ENCODE peak calls at places on chromosomes 7 and 10, in four cellular contexts. Z is Panc1, W is HL-60, Y is K562. P is an unnamed sample.

GRCh38 chr7:55031075-55031474 is 12.3 kb downstream of the EGFR start:
- DNase-seq in Z (no peak), W (no peak), Y (no peak), P (no peak)

GRCh38 chr10:114031113-114031512 is 12.6 kb upstream of the ADRB1 start:
- DNase-seq in Z (no peak), W (no peak), Y (no peak), P (no peak)

GRCh38 chr7:51014811-51015210 is 232.1 kb upstream of the GRB10 start:
- DNase-seq in Z (no peak), W (no peak), Y (no peak), P (no peak)

GRCh38 chr10:90571876-90572275 is 286.0 kb downstream of the HTR7 start:
- DNase-seq in Z (no peak), W (no peak), Y (no peak), P (no peak)

GRCh38 chr7:135539629-135540028 is 18.1 kb upstream of the NUP205 start:
- DNase-seq in Z (no peak), W (no peak), Y (no peak), P (no peak)

GRCh38 chr7:107854454-107854853 is 36.5 kb upstream of the DLD start:
- DNase-seq in Z (no peak), W (no peak), Y (no peak), P (no peak)

GRCh38 chr10:114684822-114685209 is 26.7 kb upstream of the ABLIM1 start:
- DNase-seq in Z (no peak), W (no peak), Y (no peak), P (no peak)

GRCh38 chr7:158740013-158740656 is 35.5 kb upstream of the NCAPG2 start:
- DNase-seq in Z (no peak), W (peak), Y (peak), P (no peak)

GRCh38 chr7:28125381-28126046 is 55.1 kb downstream of the JAZF1 start:
- DNase-seq in Z (no peak), W (no peak), Y (no peak), P (no peak)

GRCh38 chr10:50395279-50395678 is 144.0 kb upstream of the ASAH2 start:
- DNase-seq in Z (no peak), W (peak), Y (no peak), P (no peak)

DNA sequence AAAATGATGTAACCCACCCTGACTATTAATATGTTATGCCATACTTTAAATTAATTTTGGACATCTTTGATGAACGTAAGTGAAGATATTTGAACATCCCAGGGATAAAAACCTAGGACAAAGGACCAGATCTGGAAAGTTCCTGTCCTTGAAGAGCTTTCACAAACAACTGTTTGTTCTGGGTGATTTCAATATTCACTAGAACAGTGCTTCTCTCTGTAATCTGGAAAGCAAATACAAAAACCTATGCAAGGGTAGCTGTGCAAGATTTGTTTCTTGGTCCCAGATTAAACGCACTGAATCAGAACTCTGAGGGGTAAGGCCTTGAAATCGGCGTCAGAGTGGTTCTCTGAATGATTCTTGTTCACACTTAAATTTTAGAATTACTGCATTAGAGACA is 69.5 kb upstream of the CSTF2T start:
- DNase-seq in Z (no peak), W (no peak), Y (no peak), P (no peak)
- TF ChIP-seq REST in Z (no peak), W (no peak), Y (no peak), P (no peak)

DNA sequence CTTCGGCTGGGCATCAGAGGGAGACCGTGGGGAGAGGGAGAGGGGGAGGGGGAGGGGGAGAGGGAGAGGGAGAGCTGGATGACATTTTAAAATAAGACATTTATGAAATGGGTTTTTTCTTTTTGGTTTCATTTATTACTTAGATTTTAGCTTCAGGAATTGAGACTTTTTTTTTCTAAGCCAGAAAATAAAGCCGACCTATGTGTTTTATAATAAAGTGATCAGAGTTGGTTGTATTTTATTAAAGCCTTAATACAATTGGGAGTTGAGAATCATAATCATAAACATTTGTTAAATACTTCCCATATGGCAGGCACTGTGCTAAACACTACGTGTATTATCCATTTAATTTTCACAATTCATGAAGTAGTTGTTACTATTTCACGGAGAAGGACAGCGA is 70.2 kb downstream of the INPP5F start:
- DNase-seq in Z (no peak), W (no peak), Y (no peak), P (no peak)
- TF ChIP-seq REST in Z (no peak), W (no peak), Y (no peak), P (no peak)

GRCh38 chr10:102919237-102919959 is 1.3 kb downstream of the CNNM2 start:
- DNase-seq in Z (no peak), W (no peak), Y (no peak), P (no peak)

GRCh38 chr10:102917314-102917961 is 656 bp upstream of the CNNM2 start:
- DNase-seq in Z (peak), W (peak), Y (peak), P (peak)

GRCh38 chr10:102918817-102919236 is 733 bp downstream of the CNNM2 start:
- DNase-seq in Z (no peak), W (no peak), Y (peak), P (no peak)

GRCh38 chr10:102919992-102920736 is 2.1 kb downstream of the CNNM2 start:
- DNase-seq in Z (no peak), W (no peak), Y (no peak), P (no peak)

GRCh38 chr10:102917962-102918816 is at the start of gene CNNM2:
- DNase-seq in Z (peak), W (peak), Y (peak), P (peak)
- TF ChIP-seq REST in Z (no peak), W (peak), Y (peak), P (no peak)

GRCh38 chr10:110065269-110065668 is 57.5 kb downstream of the ADD3 start:
- DNase-seq in Z (no peak), W (no peak), Y (no peak), P (no peak)
- TF ChIP-seq REST in Z (no peak), W (no peak), Y (no peak), P (no peak)

DNA sequence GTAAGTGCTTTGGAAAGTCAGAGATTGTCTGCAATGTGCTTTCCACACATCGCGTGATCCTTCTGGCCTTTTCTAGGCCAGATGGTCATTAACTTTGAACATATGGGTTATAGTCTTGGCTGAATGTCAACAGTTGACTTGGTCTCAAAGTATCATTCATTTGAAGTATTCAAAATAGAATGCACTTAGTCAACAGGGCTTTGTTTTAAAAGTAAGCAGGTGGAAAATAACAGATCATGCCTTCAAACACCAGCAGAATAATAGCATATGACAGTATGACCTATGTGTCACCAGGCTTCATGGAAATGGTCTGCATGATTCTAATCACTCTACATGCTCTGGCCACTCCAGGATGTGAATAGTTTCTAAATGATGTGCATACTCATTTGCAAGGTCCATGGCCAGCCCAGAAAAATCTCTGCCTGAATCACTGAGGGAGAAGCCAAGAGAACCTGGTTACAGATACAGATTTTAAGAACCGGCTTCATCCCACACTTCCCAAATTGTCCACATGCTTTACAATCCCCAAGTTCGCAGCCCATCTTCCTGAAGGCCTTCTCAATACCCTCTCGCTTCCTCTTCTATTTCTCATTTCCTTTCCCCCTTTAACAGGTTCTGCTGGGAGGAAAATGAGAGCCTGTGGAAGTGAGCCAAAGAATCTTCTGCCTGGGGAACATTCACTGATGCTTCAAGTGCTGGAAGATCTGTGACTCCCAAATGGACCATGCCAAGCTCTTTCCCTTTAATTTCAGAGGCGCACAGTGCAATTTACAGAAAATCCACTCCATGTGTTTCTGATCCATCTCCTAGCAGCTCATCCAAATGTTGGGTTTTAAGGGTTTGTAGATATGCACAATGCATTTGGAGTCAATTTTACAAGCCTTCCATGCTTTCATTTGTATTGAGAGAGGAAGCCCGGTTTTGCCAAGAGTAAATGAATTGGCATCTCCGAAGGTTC is 122.8 kb upstream of the GDF10 start:
- DNase-seq in Z (no peak), W (no peak), Y (no peak), P (no peak)
- TF ChIP-seq REST in Z (no peak), W (no peak), Y (no peak), P (no peak)

DNA sequence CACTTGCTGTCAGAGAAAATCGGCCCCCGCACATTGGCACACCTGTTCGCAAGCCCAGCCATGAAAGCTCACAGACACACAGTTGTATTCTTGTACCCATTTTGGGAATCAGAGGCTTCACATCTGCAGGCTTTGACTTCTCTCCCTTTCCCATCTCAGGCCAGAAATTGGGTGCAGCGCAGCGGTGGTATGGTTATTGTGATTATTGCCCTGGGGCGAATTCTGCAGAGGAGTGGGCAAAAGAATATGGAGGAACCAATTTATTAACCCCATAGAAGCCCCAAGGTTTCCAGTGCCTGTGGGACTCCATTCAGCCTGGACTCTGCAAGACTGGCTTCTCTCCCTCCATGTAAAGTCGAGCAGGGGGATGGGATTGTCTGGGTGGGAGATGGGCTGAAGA is 14.0 kb downstream of the TLX1 start:
- DNase-seq in Z (no peak), W (no peak), Y (no peak), P (no peak)
- TF ChIP-seq REST in Z (no peak), W (no peak), Y (no peak), P (no peak)

DNA sequence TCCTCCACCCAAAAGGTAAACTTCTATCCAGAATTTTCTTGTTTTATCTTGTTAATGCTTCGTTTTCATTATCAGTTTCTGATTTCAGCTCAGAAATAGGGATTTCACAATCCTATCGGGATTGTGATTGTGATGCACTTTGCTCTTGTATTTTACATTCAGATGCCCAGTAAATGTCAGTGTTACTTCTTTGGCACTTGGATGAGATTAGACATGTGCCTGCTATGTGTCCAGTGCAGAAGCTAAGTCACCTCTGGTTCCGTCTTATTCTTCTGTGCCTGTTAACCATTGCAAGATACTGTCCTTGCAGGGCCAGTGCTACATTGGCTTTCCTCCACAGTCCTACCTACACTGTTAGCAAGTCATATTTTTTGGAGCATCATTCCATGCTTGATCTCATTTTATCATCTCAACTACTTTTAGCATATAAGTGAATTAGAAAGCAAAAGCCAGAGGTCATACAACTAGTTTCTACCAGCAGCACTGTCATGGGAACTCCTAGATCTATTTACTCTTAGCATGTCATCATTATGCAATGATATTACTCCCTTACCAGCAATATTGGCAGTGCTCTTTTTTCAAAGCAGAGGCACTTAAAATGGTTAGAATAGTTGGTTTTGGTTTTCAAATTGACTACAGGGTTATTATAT is 26.7 kb downstream of the ZNF277 start:
- DNase-seq in Z (no peak), W (no peak), Y (no peak), P (no peak)
- TF ChIP-seq REST in Z (no peak), W (no peak), Y (no peak), P (no peak)

GRCh38 chr7:101217388-101218235 is at the start of the genes PLOD3 and ZNHIT1:
- DNase-seq in Z (peak), W (peak), Y (peak), P (peak)
- TF ChIP-seq REST in Z (no peak), W (no peak), Y (peak), P (no peak)

P was measured in HCT116.